ENCODE peak calls at places on chromosomes 4 and X, in four cellular contexts. O, Z, N and J are unnamed samples.
A peak's percentile ranks its signal among the peaks of the same experiment; 100 is the strongest.

GRCh38 chr4:148216866-148217814 is 225.1 kb downstream of the NR3C2 start:
- DNase-seq in N (no peak), O (peak; percentile 23), Z (no peak), J (no peak)

GRCh38 chrX:134821370-134821769 is 163.1 kb upstream of the PLAC1 start:
- DNase-seq in Z (no peak), O (no peak), N (no peak), J (no peak)

GRCh38 chr4:86233681-86234080 is 126.2 kb downstream of the MAPK10 start:
- DNase-seq in O (no peak), N (no peak), Z (no peak), J (no peak)

GRCh38 chrX:148537556-148538182 is 37.3 kb downstream of the AFF2 start:
- DNase-seq in O (no peak), N (no peak), Z (no peak), J (no peak)

GRCh38 chr4:140653718-140654515 is 85.2 kb upstream of the UCP1 start:
- DNase-seq in N (no peak), Z (no peak), O (no peak), J (no peak)

GRCh38 chr4:84050014-84050413 is 449.1 kb downstream of the NKX6-1 start:
- DNase-seq in N (no peak), Z (no peak), O (no peak), J (peak; percentile 22)

GRCh38 chr4:30630431-30630830 is 89.7 kb upstream of the PCDH7 start:
- DNase-seq in Z (no peak), O (no peak), N (no peak), J (no peak)

GRCh38 chrX:130110379-130111219 is at the start of gene ELF4:
- DNase-seq in Z (peak; percentile 84), O (peak; percentile 63), N (peak; percentile 64), J (peak; percentile 66)

GRCh38 chrX:118347131-118347530 is 1.2 kb downstream of the WDR44 start:
- DNase-seq in N (no peak), O (peak; percentile 46), Z (no peak), J (peak; percentile 18)

GRCh38 chrX:68822641-68823410 is 6.0 kb upstream of the EFNB1 start:
- DNase-seq in Z (no peak), N (no peak), O (peak; percentile 66), J (peak; percentile 26)

GRCh38 chr4:38867478-38868054 is at the start of gene FAM114A1:
- DNase-seq in N (no peak), O (peak; percentile 61), Z (peak; percentile 90), J (peak; percentile 80)

GRCh38 chr4:25955705-25956104 is 41.7 kb downstream of the SMIM20 start:
- DNase-seq in O (no peak), Z (no peak), N (no peak), J (no peak)

GRCh38 chr4:153362184-153362583 is 17.7 kb downstream of the MND1 start:
- DNase-seq in N (no peak), Z (no peak), O (no peak), J (peak; percentile 22)

GRCh38 chr4:136281889-136282288 is 1250.4 kb downstream of the PCDH18 start:
- DNase-seq in N (no peak), O (no peak), Z (no peak), J (no peak)

GRCh38 chr4:125070869-125071268 is 243.9 kb upstream of the FAT4 start:
- DNase-seq in N (no peak), O (no peak), Z (no peak), J (no peak)

GRCh38 chr4:155403886-155404285 is 27.1 kb upstream of the MAP9 start:
- DNase-seq in Z (no peak), N (no peak), O (peak; percentile 26), J (peak; percentile 41)